ENCODE peak calls at places on chromosomes 5 and 9, in ten cellular contexts. N, Z, P, G, A, X, M, B, W and H are unnamed samples.

GRCh38 chr9:124208571-124208970 is 49.2 kb upstream of the NEK6 start:
- DNase-seq in G (no peak), N (no peak), X (peak), M (no peak), P (no peak), W (no peak), Z (no peak), B (no peak), A (no peak), H (no peak)

GRCh38 chr9:89639367-89639795 is 34.6 kb downstream of the GADD45G start:
- DNase-seq in P (no peak), G (peak), Z (no peak), B (no peak), N (no peak), A (no peak), X (no peak), M (no peak), W (no peak), H (peak)

GRCh38 chr5:79236970-79237734 is 1.2 kb downstream of the JMY start:
- DNase-seq in M (peak), P (peak), A (peak), X (peak), W (no peak), B (peak), G (peak), N (peak), Z (peak), H (no peak)

GRCh38 chr5:104513621-104514020 is 951.0 kb upstream of the NUDT12 start:
- DNase-seq in M (peak), A (no peak), X (no peak), N (no peak), Z (no peak), G (no peak), B (no peak), W (no peak), P (no peak), H (no peak)

GRCh38 chr5:169350759-169351240 is 49.9 kb upstream of the SLIT3 start:
- DNase-seq in G (peak), M (peak), Z (no peak), X (no peak), P (no peak), A (no peak), N (no peak), B (no peak), W (peak), H (no peak)

GRCh38 chr5:67407979-67408378 is 211.4 kb upstream of the CD180 start:
- DNase-seq in P (no peak), X (no peak), W (no peak), A (no peak), G (no peak), B (no peak), M (no peak), Z (no peak), N (no peak), H (no peak)

GRCh38 chr9:21481470-21482057 is 549 bp downstream of the IFNE start:
- DNase-seq in X (no peak), A (no peak), N (no peak), P (no peak), G (no peak), B (no peak), Z (no peak), W (no peak), M (no peak), H (no peak)

GRCh38 chr5:80754900-80755299 is 100.1 kb upstream of the DHFR start:
- DNase-seq in W (no peak), G (no peak), Z (no peak), P (peak), B (peak), X (peak), N (no peak), A (peak), M (peak), H (no peak)

GRCh38 chr9:127684576-127684975 is 22.2 kb upstream of the CFAP157 start:
- DNase-seq in A (no peak), W (peak), G (peak), B (no peak), M (peak), P (no peak), N (no peak), X (no peak), Z (no peak), H (no peak)

GRCh38 chr5:178786859-178787499 is 56.5 kb upstream of the ZNF354A start:
- DNase-seq in P (no peak), Z (no peak), B (no peak), A (no peak), W (no peak), N (no peak), X (no peak), G (peak), M (peak), H (no peak)

GRCh38 chr9:125409637-125410521 is 148.3 kb downstream of the GAPVD1 start:
- DNase-seq in G (peak), X (peak), P (no peak), Z (no peak), B (no peak), M (peak), W (no peak), A (no peak), N (no peak), H (peak)

GRCh38 chr5:15933481-15934207 is 245.9 kb downstream of the MARCHF11 start:
- DNase-seq in A (peak), G (no peak), X (no peak), W (no peak), P (no peak), N (no peak), M (peak), B (no peak), Z (no peak), H (peak)

GRCh38 chr5:136011427-136012001 is 17.3 kb upstream of the TGFBI start:
- DNase-seq in W (no peak), N (no peak), P (no peak), M (peak), A (no peak), Z (no peak), G (peak), X (no peak), B (no peak), H (no peak)

GRCh38 chr9:27638716-27639115 is 65.4 kb upstream of the C9orf72 start:
- DNase-seq in X (no peak), Z (no peak), P (no peak), M (no peak), N (no peak), B (no peak), G (no peak), A (no peak), W (no peak), H (no peak)

GRCh38 chr9:32886021-32886420 is 102.7 kb downstream of the TMEM215 start:
- DNase-seq in A (no peak), Z (no peak), N (no peak), G (no peak), X (no peak), W (no peak), B (no peak), M (no peak), P (no peak), H (no peak)

GRCh38 chr5:175842947-175843793 is 28.2 kb upstream of the CPLX2 start:
- DNase-seq in Z (no peak), N (no peak), B (peak), M (peak), A (peak), G (peak), X (no peak), P (no peak), W (no peak), H (no peak)

GRCh38 chr5:93330506-93330905 is 250.5 kb downstream of the NR2F1-AS1 start:
- DNase-seq in A (no peak), Z (no peak), X (no peak), G (peak), B (no peak), M (peak), P (no peak), N (no peak), W (no peak), H (no peak)

GRCh38 chr5:78929833-78930232 is 55.3 kb downstream of the ARSB start:
- DNase-seq in X (no peak), B (no peak), Z (no peak), A (no peak), M (no peak), W (no peak), N (no peak), P (no peak), G (no peak), H (no peak)

GRCh38 chr9:123834907-123835562 is 94.9 kb downstream of the DENND1A start:
- DNase-seq in N (no peak), P (peak), Z (no peak), A (peak), B (no peak), X (no peak), M (peak), G (peak), W (no peak), H (no peak)

GRCh38 chr5:140220032-140220697 is 45.2 kb downstream of the CYSTM1 start:
- DNase-seq in X (no peak), N (no peak), P (peak), Z (no peak), W (no peak), G (peak), M (peak), A (peak), B (no peak), H (no peak)